ENCODE peak calls at places on chromosomes 1 and 21, in four cellular contexts. P is brain microvascular endothelial cell, Z is mammary epithelial cell, J is HFF-Myc. F is an unnamed sample.

GRCh38 chr1:96475882-96476281 is 245.7 kb upstream of the PTBP2 start:
- DNase-seq in P (no peak), Z (no peak), J (no peak), F (no peak)

GRCh38 chr1:77513839-77514763 is 168.4 kb downstream of the ZZZ3 start:
- DNase-seq in P (peak), Z (peak), J (peak), F (peak)

GRCh38 chr1:42259059-42259738 is 75.8 kb downstream of the FOXJ3 start:
- DNase-seq in P (peak), Z (peak), J (no peak), F (peak)

GRCh38 chr1:203405703-203406430 is 54.9 kb upstream of the FMOD start:
- DNase-seq in P (no peak), Z (no peak), J (no peak), F (no peak)

GRCh38 chr21:42001781-42002180 is 8.4 kb downstream of the ZBTB21 start:
- DNase-seq in P (no peak), Z (no peak), J (no peak), F (no peak)

GRCh38 chr1:113456967-113457366 is 66.7 kb downstream of the MAGI3 start:
- DNase-seq in P (peak), Z (peak), J (peak), F (peak)

GRCh38 chr1:3651011-3651938 is 1.0 kb upstream of the TP73 start:
- DNase-seq in P (no peak), Z (no peak), J (no peak), F (no peak)

GRCh38 chr1:151760597-151761385 is 2.5 kb downstream of the MRPL9 start:
- DNase-seq in P (no peak), Z (peak), J (no peak), F (no peak)

GRCh38 chr1:244965182-244965581 is 100.8 kb upstream of the HNRNPU start:
- DNase-seq in P (no peak), Z (no peak), J (no peak), F (no peak)

GRCh38 chr1:186511761-186512637 is 51.1 kb upstream of the PDC start:
- DNase-seq in P (no peak), Z (no peak), J (no peak), F (no peak)

GRCh38 chr1:110250018-110250417 is 39.9 kb downstream of the KCNC4 start:
- DNase-seq in P (no peak), Z (no peak), J (no peak), F (no peak)

GRCh38 chr1:90208949-90209348 is 214.0 kb downstream of the ZNF326 start:
- DNase-seq in P (no peak), Z (no peak), J (no peak), F (no peak)

GRCh38 chr1:231879296-231879695 is 252.7 kb downstream of the DISC1 start:
- DNase-seq in P (no peak), Z (no peak), J (no peak), F (no peak)

GRCh38 chr1:64598100-64598571 is 128.2 kb downstream of the CACHD1 start:
- DNase-seq in P (peak), Z (peak), J (peak), F (peak)

GRCh38 chr1:55632906-55633305 is 417.7 kb upstream of the USP24 start:
- DNase-seq in P (no peak), Z (peak), J (no peak), F (no peak)

GRCh38 chr1:196361112-196361714 is 247.0 kb downstream of the KCNT2 start:
- DNase-seq in P (peak), Z (peak), J (no peak), F (no peak)

GRCh38 chr1:156074661-156075060 is 7.6 kb downstream of the MEX3A start:
- DNase-seq in P (no peak), Z (no peak), J (no peak), F (no peak)

GRCh38 chr1:198771562-198772153 is 132.8 kb downstream of the PTPRC start:
- DNase-seq in P (peak), Z (no peak), J (no peak), F (peak)

GRCh38 chr1:183968386-183968785 is 69.1 kb downstream of the COLGALT2 start:
- DNase-seq in P (no peak), Z (no peak), J (no peak), F (no peak)

GRCh38 chr1:197024460-197024859 is 42.6 kb downstream of the F13B start:
- DNase-seq in P (no peak), Z (no peak), J (no peak), F (peak)

GRCh38 chr21:41965447-41966340 is 11.9 kb upstream of the C2CD2 start:
- DNase-seq in P (no peak), Z (no peak), J (no peak), F (no peak)

GRCh38 chr1:191350938-191351337 is 807.3 kb upstream of the RGS18 start:
- DNase-seq in P (no peak), Z (no peak), J (no peak), F (no peak)

GRCh38 chr1:52727114-52727586 is 897 bp downstream of the ZYG11B start:
- DNase-seq in P (no peak), Z (peak), J (no peak), F (no peak)

GRCh38 chr1:41480204-41481108 is 4.0 kb downstream of the EDN2 start:
- DNase-seq in P (no peak), Z (no peak), J (no peak), F (no peak)

GRCh38 chr1:226967665-226968064 is 27.6 kb downstream of the COQ8A start:
- DNase-seq in P (no peak), Z (peak), J (no peak), F (no peak)

GRCh38 chr1:28482702-28483101 is 23.1 kb upstream of the RCC1 start:
- DNase-seq in P (no peak), Z (no peak), J (no peak), F (no peak)

GRCh38 chr21:16709866-16710550 is 802.8 kb upstream of the CXADR start:
- DNase-seq in P (peak), Z (no peak), J (no peak), F (no peak)

GRCh38 chr1:160954158-160955104 is at the start of gene ITLN2:
- DNase-seq in P (no peak), Z (peak), J (no peak), F (peak)

GRCh38 chr1:201032408-201032807 is 8.9 kb upstream of the KIF21B start:
- DNase-seq in P (no peak), Z (no peak), J (no peak), F (no peak)

GRCh38 chr1:1347026-1347595 is 2.1 kb downstream of the DVL1 start:
- DNase-seq in P (no peak), Z (no peak), J (no peak), F (no peak)
- TF ChIP-seq CTCF in P (no peak), Z (no peak), J (no peak), F (no peak)

GRCh38 chr1:57079454-57080157 is 113.8 kb upstream of the C8B start:
- DNase-seq in P (no peak), Z (no peak), J (no peak), F (no peak)
- TF ChIP-seq CTCF in P (peak), Z (peak), J (peak), F (peak)

GRCh38 chr1:235158680-235159079 is 2.4 kb downstream of the RBM34 start:
- DNase-seq in P (no peak), Z (no peak), J (no peak), F (no peak)

GRCh38 chr1:235160395-235160964 is 570 bp downstream of the RBM34 start:
- DNase-seq in P (peak), Z (no peak), J (peak), F (peak)

GRCh38 chr1:235161685-235162327 is 756 bp upstream of the RBM34 start:
- DNase-seq in P (no peak), Z (no peak), J (no peak), F (no peak)

GRCh38 chr1:235157150-235157549 is 3.9 kb downstream of the RBM34 start:
- DNase-seq in P (no peak), Z (no peak), J (no peak), F (no peak)

DNA sequence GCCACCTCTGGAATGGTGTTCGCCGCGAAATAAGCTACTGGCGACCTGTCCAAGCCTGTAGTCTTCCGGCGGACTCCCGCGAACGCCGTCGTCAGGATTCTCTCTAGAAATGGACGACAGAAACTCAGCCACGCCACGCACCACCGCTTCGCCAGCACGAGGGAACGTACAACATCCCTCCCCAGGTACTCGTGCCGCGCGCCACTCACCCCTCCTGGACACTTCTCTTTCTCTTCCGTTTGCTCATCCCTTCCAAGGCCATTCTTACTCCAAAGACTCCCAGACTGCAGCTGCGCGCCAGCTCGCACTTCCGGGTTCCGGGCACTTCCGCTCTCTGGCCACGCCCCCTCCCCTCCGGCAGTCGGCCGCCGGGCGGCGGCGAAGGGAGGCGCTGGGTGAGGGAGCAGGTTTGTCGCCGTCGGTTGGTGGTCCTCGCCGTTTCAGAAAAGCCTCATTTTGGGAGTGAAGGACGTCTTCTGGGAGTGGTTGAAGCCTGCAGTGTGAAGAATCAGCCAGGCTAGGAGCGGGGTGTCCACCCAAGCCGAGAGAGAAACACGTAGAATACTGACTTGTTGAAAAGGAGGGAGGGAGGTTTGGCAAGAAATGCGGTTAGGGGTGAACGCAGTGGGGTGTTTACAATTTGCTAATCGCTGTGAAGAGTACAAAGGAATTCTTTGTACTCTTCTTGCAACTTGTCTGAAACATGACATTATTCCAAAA is at the start of gene RBM34:
- DNase-seq in P (peak), Z (peak), J (peak), F (peak)
- TF ChIP-seq CTCF in P (peak), Z (no peak), J (no peak), F (no peak)

GRCh38 chr1:20242890-20243479 is 47.7 kb upstream of the VWA5B1 start:
- DNase-seq in P (no peak), Z (no peak), J (no peak), F (no peak)
- TF ChIP-seq CTCF in P (no peak), Z (no peak), J (no peak), F (no peak)

GRCh38 chr1:60977661-60978060 is 104.7 kb upstream of the NFIA start:
- DNase-seq in P (no peak), Z (no peak), J (no peak), F (no peak)
- TF ChIP-seq CTCF in P (no peak), Z (no peak), J (no peak), F (no peak)

GRCh38 chr1:153402226-153402625 is 11.4 kb upstream of the S100A8 start:
- DNase-seq in P (no peak), Z (no peak), J (no peak), F (no peak)

GRCh38 chr1:153399401-153400055 is 8.7 kb upstream of the S100A8 start:
- DNase-seq in P (no peak), Z (no peak), J (no peak), F (no peak)

GRCh38 chr1:153397924-153398651 is 7.2 kb upstream of the S100A8 start:
- DNase-seq in P (no peak), Z (no peak), J (no peak), F (no peak)

GRCh38 chr1:153401461-153401860 is 10.6 kb upstream of the S100A8 start:
- DNase-seq in P (no peak), Z (no peak), J (no peak), F (no peak)

GRCh38 chr1:153400244-153400643 is 9.4 kb upstream of the S100A8 start:
- DNase-seq in P (no peak), Z (no peak), J (no peak), F (peak)
- TF ChIP-seq CTCF in P (peak), Z (no peak), J (peak), F (peak)

GRCh38 chr1:44810101-44810761 is 1.9 kb downstream of the BTBD19 start:
- DNase-seq in P (no peak), Z (no peak), J (no peak), F (no peak)

GRCh38 chr1:44808063-44808937 is at the start of gene BTBD19:
- DNase-seq in P (peak), Z (no peak), J (no peak), F (peak)

GRCh38 chr1:44807364-44808062 is 362 bp upstream of the DYNLT4 start:
- DNase-seq in P (peak), Z (peak), J (peak), F (peak)

GRCh38 chr1:44811234-44811633 is 2.9 kb downstream of the BTBD19 start:
- DNase-seq in P (no peak), Z (no peak), J (no peak), F (no peak)

GRCh38 chr1:44808938-44809917 is 905 bp downstream of the BTBD19 start:
- DNase-seq in P (peak), Z (no peak), J (no peak), F (peak)
- TF ChIP-seq CTCF in P (peak), Z (no peak), J (no peak), F (no peak)

GRCh38 chr21:34973685-34974084 is 75.4 kb downstream of the RUNX1 start:
- DNase-seq in P (no peak), Z (no peak), J (no peak), F (no peak)
- TF ChIP-seq CTCF in P (no peak), Z (no peak), J (no peak), F (no peak)

F was measured in HFFc6.